ENCODE peak calls at places on chromosomes 2 and 18, in eight cellular contexts. K, Y, Z, O, D, V, F and H are unnamed samples.

GRCh38 chr2:120804446-120804845 is 68.8 kb downstream of the GLI2 start:
- DNase-seq in K (no peak), Y (no peak), Z (no peak), O (no peak), D (no peak), V (no peak), F (no peak), H (no peak)

GRCh38 chr2:133417410-133417809 is 150.9 kb downstream of the NCKAP5 start:
- DNase-seq in K (no peak), Y (no peak), Z (no peak), O (no peak), D (no peak), V (no peak), F (no peak), H (no peak)

GRCh38 chr2:127589358-127589757 is 53.9 kb downstream of the MYO7B start:
- DNase-seq in K (no peak), Y (peak; percentile 25), Z (no peak), O (no peak), D (no peak), V (no peak), F (no peak), H (no peak)

GRCh38 chr2:172106128-172106961 is 3.6 kb upstream of the DLX2 start:
- DNase-seq in K (peak; percentile 35), Y (no peak), Z (no peak), O (peak; percentile 59), D (peak; percentile 63), V (peak; percentile 79), F (no peak), H (no peak)

GRCh38 chr2:37573818-37574388 is 97.5 kb downstream of the CDC42EP3 start:
- DNase-seq in K (no peak), Y (no peak), Z (no peak), O (no peak), D (no peak), V (no peak), F (no peak), H (no peak)

GRCh38 chr2:238314576-238314975 is 5.7 kb upstream of the TRAF3IP1 start:
- DNase-seq in K (no peak), Y (no peak), Z (no peak), O (no peak), D (no peak), V (no peak), F (no peak), H (no peak)

GRCh38 chr2:162057426-162057825 is 16.6 kb downstream of the DPP4 start:
- DNase-seq in K (no peak), Y (no peak), Z (no peak), O (no peak), D (no peak), V (no peak), F (no peak), H (no peak)

GRCh38 chr2:26640781-26641564 is at the start of gene CIB4:
- DNase-seq in K (no peak), Y (peak; percentile 24), Z (no peak), O (no peak), D (no peak), V (no peak), F (no peak), H (no peak)

GRCh38 chr18:32308493-32309120 is 118.8 kb downstream of the MEP1B start:
- DNase-seq in K (no peak), Y (no peak), Z (no peak), O (no peak), D (no peak), V (peak; percentile 43), F (no peak), H (no peak)

GRCh38 chr2:10901160-10901559 is 10.6 kb upstream of the KCNF1 start:
- DNase-seq in K (no peak), Y (no peak), Z (no peak), O (no peak), D (no peak), V (peak; percentile 63), F (no peak), H (no peak)

GRCh38 chr2:191631754-191632153 is 46.2 kb upstream of the NABP1 start:
- DNase-seq in K (no peak), Y (no peak), Z (no peak), O (no peak), D (no peak), V (peak; percentile 83), F (no peak), H (no peak)

GRCh38 chr18:9387891-9388290 is 53.3 kb downstream of the TWSG1 start:
- DNase-seq in K (no peak), Y (no peak), Z (no peak), O (no peak), D (no peak), V (no peak), F (no peak), H (no peak)

GRCh38 chr2:152175012-152175367 is 573 bp downstream of the STAM2 start:
- DNase-seq in K (no peak), Y (no peak), Z (no peak), O (no peak), D (no peak), V (no peak), F (no peak), H (no peak)

GRCh38 chr2:160363961-160364733 is 129.5 kb downstream of the RBMS1 start:
- DNase-seq in K (no peak), Y (no peak), Z (no peak), O (no peak), D (no peak), V (no peak), F (no peak), H (no peak)